ENCODE peak calls at places on chromosomes 12 and 14, in nine cellular contexts. One of them, this sample, is unnamed. For H3K4me1 and H3K36me3, the result is how much of the 10 kb centered on the place peaks cover.

GRCh38 chr14:38662781-38663180 is 406.9 kb upstream of the CLEC14A start:
- DNase-seq in adipocyte: no peak
- DNase-seq in mammary epithelial cell: no peak
- DNase-seq in PC-3: peak
- DNase-seq in IMR-90: no peak
- DNase-seq in K562: no peak
- DNase-seq in GM23248: no peak
- DNase-seq in endodermal cell: no peak
- DNase-seq in neuronal stem cell: peak
- DNase-seq in this sample: no peak

GRCh38 chr14:53399057-53399456 is 245.9 kb upstream of the DDHD1 start:
- DNase-seq in adipocyte: peak
- DNase-seq in mammary epithelial cell: no peak
- DNase-seq in PC-3: peak
- DNase-seq in IMR-90: peak
- DNase-seq in K562: peak
- DNase-seq in GM23248: peak
- DNase-seq in endodermal cell: peak
- DNase-seq in neuronal stem cell: peak
- DNase-seq in this sample: no peak

GRCh38 chr14:89418452-89418851 is 1.4 kb upstream of the FOXN3 start:
- DNase-seq in adipocyte: peak
- DNase-seq in mammary epithelial cell: no peak
- DNase-seq in PC-3: no peak
- DNase-seq in IMR-90: no peak
- DNase-seq in K562: no peak
- DNase-seq in GM23248: peak
- DNase-seq in endodermal cell: no peak
- DNase-seq in neuronal stem cell: no peak
- DNase-seq in this sample: no peak

GRCh38 chr14:82642425-82642824 is 1108.8 kb upstream of the SEL1L start:
- DNase-seq in adipocyte: no peak
- DNase-seq in mammary epithelial cell: no peak
- DNase-seq in PC-3: peak
- DNase-seq in IMR-90: no peak
- DNase-seq in K562: peak
- DNase-seq in GM23248: no peak
- DNase-seq in endodermal cell: peak
- DNase-seq in neuronal stem cell: no peak
- DNase-seq in this sample: peak

GRCh38 chr12:58757422-58757821 is 162.9 kb downstream of the LRIG3 start:
- DNase-seq in adipocyte: peak
- DNase-seq in mammary epithelial cell: peak
- DNase-seq in PC-3: peak
- DNase-seq in IMR-90: peak
- DNase-seq in K562: no peak
- DNase-seq in GM23248: peak
- DNase-seq in endodermal cell: no peak
- DNase-seq in neuronal stem cell: no peak
- DNase-seq in this sample: no peak

GRCh38 chr12:108403952-108404351 is 64.8 kb upstream of the CMKLR1 start:
- DNase-seq in adipocyte: no peak
- DNase-seq in mammary epithelial cell: no peak
- DNase-seq in PC-3: no peak
- DNase-seq in IMR-90: no peak
- DNase-seq in K562: no peak
- DNase-seq in GM23248: peak
- DNase-seq in endodermal cell: peak
- DNase-seq in neuronal stem cell: no peak
- DNase-seq in this sample: no peak

GRCh38 chr12:95073698-95074520 is 491 bp upstream of the NR2C1 start:
- DNase-seq in adipocyte: no peak
- DNase-seq in mammary epithelial cell: no peak
- DNase-seq in PC-3: no peak
- DNase-seq in IMR-90: no peak
- DNase-seq in K562: no peak
- DNase-seq in GM23248: peak
- DNase-seq in endodermal cell: peak
- DNase-seq in neuronal stem cell: no peak
- DNase-seq in this sample: peak

GRCh38 chr12:6272300-6273208 is 37.9 kb upstream of the PLEKHG6 start:
- DNase-seq in adipocyte: no peak
- DNase-seq in mammary epithelial cell: peak
- DNase-seq in PC-3: peak
- DNase-seq in IMR-90: no peak
- DNase-seq in K562: no peak
- DNase-seq in GM23248: no peak
- DNase-seq in endodermal cell: peak
- DNase-seq in neuronal stem cell: no peak
- DNase-seq in this sample: peak

GRCh38 chr14:95386536-95386935 is 66.8 kb upstream of the CLMN start:
- DNase-seq in adipocyte: no peak
- DNase-seq in mammary epithelial cell: no peak
- DNase-seq in PC-3: no peak
- DNase-seq in IMR-90: no peak
- DNase-seq in K562: no peak
- DNase-seq in GM23248: no peak
- DNase-seq in endodermal cell: peak
- DNase-seq in neuronal stem cell: no peak
- DNase-seq in this sample: no peak

GRCh38 chr14:81400202-81400678 is at the start of gene STON2:
- DNase-seq in adipocyte: peak
- DNase-seq in mammary epithelial cell: peak
- DNase-seq in PC-3: peak
- DNase-seq in IMR-90: no peak
- DNase-seq in K562: peak
- DNase-seq in GM23248: peak
- DNase-seq in endodermal cell: no peak
- DNase-seq in neuronal stem cell: no peak
- DNase-seq in this sample: no peak

GRCh38 chr12:75474121-75474520 is 6.4 kb upstream of the GLIPR1 start:
- DNase-seq in adipocyte: no peak
- DNase-seq in mammary epithelial cell: peak
- DNase-seq in PC-3: no peak
- DNase-seq in IMR-90: no peak
- DNase-seq in K562: no peak
- DNase-seq in GM23248: no peak
- DNase-seq in endodermal cell: no peak
- DNase-seq in neuronal stem cell: no peak
- DNase-seq in this sample: no peak

GRCh38 chr14:104403421-104404220 is 175.9 kb upstream of the C14orf180 start:
- DNase-seq in adipocyte: no peak
- DNase-seq in mammary epithelial cell: no peak
- DNase-seq in PC-3: no peak
- DNase-seq in IMR-90: no peak
- DNase-seq in K562: no peak
- DNase-seq in GM23248: no peak
- DNase-seq in endodermal cell: no peak
- DNase-seq in neuronal stem cell: no peak
- DNase-seq in this sample: peak
- H3K4me1 ChIP-seq in adipocyte: under half
- H3K4me1 ChIP-seq in mammary epithelial cell: under half
- H3K4me1 ChIP-seq in PC-3: under half
- H3K4me1 ChIP-seq in IMR-90: under half
- H3K4me1 ChIP-seq in K562: under half
- H3K4me1 ChIP-seq in GM23248: under half
- H3K4me1 ChIP-seq in endodermal cell: under half
- H3K4me1 ChIP-seq in neuronal stem cell: under half
- H3K4me1 ChIP-seq in this sample: under half

DNA sequence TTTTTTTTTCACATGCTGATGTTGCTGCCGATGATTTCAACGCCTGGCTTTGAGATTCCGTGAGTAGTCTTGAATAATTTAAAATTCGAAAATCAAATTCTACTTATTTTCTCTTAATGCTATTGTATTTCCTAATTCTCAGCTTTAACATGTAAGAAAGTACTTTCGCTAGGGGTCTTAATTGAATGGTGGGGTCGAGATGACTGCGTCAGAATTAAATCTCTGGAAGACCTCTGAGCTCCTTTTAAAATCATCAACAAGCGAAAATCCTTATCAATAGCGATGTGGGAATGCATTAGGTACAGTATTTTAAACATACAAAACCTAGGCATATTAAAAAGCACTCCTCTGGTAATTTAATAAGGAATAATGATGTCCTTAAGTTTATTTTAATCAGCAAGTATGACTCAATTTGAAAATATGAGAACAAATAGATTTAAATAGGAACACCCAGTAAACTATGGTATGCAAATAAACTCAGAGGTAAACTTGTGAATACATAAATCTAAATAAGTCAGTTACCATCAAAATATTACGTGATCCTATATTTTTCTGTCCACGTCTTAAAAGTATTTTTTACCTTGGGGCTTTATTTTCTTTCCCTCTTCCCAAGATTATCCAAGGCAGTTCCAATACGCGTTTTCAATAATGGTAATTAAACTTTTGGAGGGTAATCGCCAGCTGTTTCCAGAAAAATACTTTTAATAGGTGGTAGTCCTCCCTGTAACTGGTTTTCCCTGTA is 1.4 kb downstream of the FOXA1 start:
- DNase-seq in adipocyte: no peak
- DNase-seq in mammary epithelial cell: no peak
- DNase-seq in PC-3: no peak
- DNase-seq in IMR-90: no peak
- DNase-seq in K562: no peak
- DNase-seq in GM23248: no peak
- DNase-seq in endodermal cell: no peak
- DNase-seq in neuronal stem cell: no peak
- DNase-seq in this sample: no peak
- H3K9ac ChIP-seq in adipocyte: no peak
- H3K9ac ChIP-seq in mammary epithelial cell: no peak
- H3K9ac ChIP-seq in PC-3: peak
- H3K9ac ChIP-seq in IMR-90: no peak
- H3K9ac ChIP-seq in K562: no peak
- H3K9ac ChIP-seq in GM23248: no peak
- H3K9ac ChIP-seq in endodermal cell: peak
- H3K9ac ChIP-seq in neuronal stem cell: no peak
- H3K9ac ChIP-seq in this sample: no peak

DNA sequence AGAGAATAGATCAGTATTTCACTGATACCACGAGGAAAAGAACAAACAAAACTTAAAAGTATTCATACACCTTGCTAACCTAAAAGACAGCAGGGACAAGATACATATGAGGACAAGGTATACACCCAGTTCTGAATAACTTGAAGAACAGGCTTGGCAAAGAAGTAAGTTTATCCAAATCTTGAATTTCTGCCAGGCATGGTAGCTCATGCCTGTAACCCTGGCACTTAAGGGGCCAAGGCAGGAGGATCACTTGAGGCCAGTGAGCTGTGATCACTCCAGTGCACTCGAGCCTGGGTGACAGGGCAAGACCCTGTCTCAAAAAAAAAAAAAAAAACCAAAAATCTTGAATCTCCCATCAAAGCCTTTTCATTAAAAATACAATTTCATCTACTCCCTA is 25.0 kb downstream of the EIF2S1 start:
- DNase-seq in adipocyte: no peak
- DNase-seq in mammary epithelial cell: no peak
- DNase-seq in PC-3: peak
- DNase-seq in IMR-90: no peak
- DNase-seq in K562: no peak
- DNase-seq in GM23248: no peak
- DNase-seq in endodermal cell: no peak
- DNase-seq in neuronal stem cell: no peak
- DNase-seq in this sample: no peak
- H3K36me3 ChIP-seq in adipocyte: half or more
- H3K36me3 ChIP-seq in mammary epithelial cell: half or more
- H3K36me3 ChIP-seq in PC-3: half or more
- H3K36me3 ChIP-seq in IMR-90: under half
- H3K36me3 ChIP-seq in K562: half or more
- H3K36me3 ChIP-seq in GM23248: half or more
- H3K36me3 ChIP-seq in endodermal cell: half or more
- H3K36me3 ChIP-seq in neuronal stem cell: half or more
- H3K36me3 ChIP-seq in this sample: under half

GRCh38 chr12:122087431-122088180 is 9.1 kb downstream of the MLXIP start:
- DNase-seq in adipocyte: no peak
- DNase-seq in mammary epithelial cell: no peak
- DNase-seq in PC-3: no peak
- DNase-seq in IMR-90: no peak
- DNase-seq in K562: no peak
- DNase-seq in GM23248: no peak
- DNase-seq in endodermal cell: no peak
- DNase-seq in neuronal stem cell: no peak
- DNase-seq in this sample: no peak
- H3K4me1 ChIP-seq in adipocyte: half or more
- H3K4me1 ChIP-seq in mammary epithelial cell: under half
- H3K4me1 ChIP-seq in PC-3: under half
- H3K4me1 ChIP-seq in IMR-90: under half
- H3K4me1 ChIP-seq in K562: under half
- H3K4me1 ChIP-seq in GM23248: under half
- H3K4me1 ChIP-seq in endodermal cell: under half
- H3K4me1 ChIP-seq in neuronal stem cell: under half
- H3K4me1 ChIP-seq in this sample: under half

DNA sequence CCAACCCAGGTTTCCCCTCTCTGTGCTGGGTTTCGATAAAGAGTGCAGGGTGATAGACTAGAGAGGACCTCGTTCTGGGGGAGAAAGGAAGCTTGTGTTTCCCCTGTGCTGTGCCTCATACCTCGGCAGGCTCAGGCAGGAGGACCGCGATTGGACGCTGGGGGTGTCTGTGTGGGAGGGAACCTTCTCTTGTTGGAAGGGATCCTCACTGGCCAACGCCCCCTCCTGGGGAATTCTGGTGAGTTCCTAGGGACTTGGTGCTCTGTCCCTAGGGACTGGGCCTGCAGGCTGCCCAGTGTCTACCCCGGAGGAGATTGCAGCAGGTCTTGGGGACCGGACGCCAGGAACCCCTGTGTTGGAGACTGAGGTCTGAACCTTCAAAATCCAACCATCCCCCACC is 157.4 kb upstream of the PRMT8 start:
- DNase-seq in adipocyte: no peak
- DNase-seq in mammary epithelial cell: no peak
- DNase-seq in PC-3: peak
- DNase-seq in IMR-90: no peak
- DNase-seq in K562: peak
- DNase-seq in GM23248: no peak
- DNase-seq in endodermal cell: peak
- DNase-seq in neuronal stem cell: no peak
- DNase-seq in this sample: no peak
- H3K9ac ChIP-seq in adipocyte: no peak
- H3K9ac ChIP-seq in mammary epithelial cell: no peak
- H3K9ac ChIP-seq in PC-3: no peak
- H3K9ac ChIP-seq in IMR-90: no peak
- H3K9ac ChIP-seq in K562: no peak
- H3K9ac ChIP-seq in GM23248: no peak
- H3K9ac ChIP-seq in endodermal cell: no peak
- H3K9ac ChIP-seq in neuronal stem cell: no peak
- H3K9ac ChIP-seq in this sample: no peak

GRCh38 chr12:110717037-110717436 is 25.7 kb downstream of the PPP1CC start:
- DNase-seq in adipocyte: no peak
- DNase-seq in mammary epithelial cell: no peak
- DNase-seq in PC-3: no peak
- DNase-seq in IMR-90: no peak
- DNase-seq in K562: no peak
- DNase-seq in GM23248: no peak
- DNase-seq in endodermal cell: peak
- DNase-seq in neuronal stem cell: no peak
- DNase-seq in this sample: no peak
- H3K36me3 ChIP-seq in adipocyte: half or more
- H3K36me3 ChIP-seq in mammary epithelial cell: under half
- H3K36me3 ChIP-seq in PC-3: under half
- H3K36me3 ChIP-seq in IMR-90: under half
- H3K36me3 ChIP-seq in K562: under half
- H3K36me3 ChIP-seq in GM23248: under half
- H3K36me3 ChIP-seq in endodermal cell: half or more
- H3K36me3 ChIP-seq in neuronal stem cell: half or more
- H3K36me3 ChIP-seq in this sample: under half

GRCh38 chr12:123929869-123930583 is 42.6 kb downstream of the CCDC92 start:
- DNase-seq in adipocyte: no peak
- DNase-seq in mammary epithelial cell: no peak
- DNase-seq in PC-3: no peak
- DNase-seq in IMR-90: no peak
- DNase-seq in K562: no peak
- DNase-seq in GM23248: no peak
- DNase-seq in endodermal cell: no peak
- DNase-seq in neuronal stem cell: no peak
- DNase-seq in this sample: peak
- H3K4me1 ChIP-seq in adipocyte: under half
- H3K4me1 ChIP-seq in mammary epithelial cell: under half
- H3K4me1 ChIP-seq in PC-3: under half
- H3K4me1 ChIP-seq in IMR-90: under half
- H3K4me1 ChIP-seq in K562: under half
- H3K4me1 ChIP-seq in GM23248: under half
- H3K4me1 ChIP-seq in endodermal cell: under half
- H3K4me1 ChIP-seq in neuronal stem cell: under half
- H3K4me1 ChIP-seq in this sample: under half